ENCODE peak calls at places on chromosomes 6 and 20, in five cellular contexts. T is fibroblast of pulmonary artery; M is AG04450; N is CD8-positive, alpha-beta T cell; H is A673. L is an unnamed sample.

GRCh38 chr6:39804666-39805065 is 12.5 kb downstream of the DAAM2 start:
- DNase-seq in T (peak), M (no peak), N (no peak), H (no peak), L (peak)

GRCh38 chr6:22590423-22590822 is 21.1 kb downstream of the HDGFL1 start:
- DNase-seq in T (no peak), M (no peak), N (no peak), H (no peak), L (no peak)

GRCh38 chr6:29652198-29652584 is 4.7 kb upstream of the MOG start:
- DNase-seq in T (no peak), M (no peak), N (no peak), H (no peak), L (no peak)

GRCh38 chr20:23928788-23929187 is 49.2 kb upstream of the CST5 start:
- DNase-seq in T (no peak), M (no peak), N (no peak), H (peak), L (no peak)

GRCh38 chr20:40584128-40584819 is 104.8 kb downstream of the MAFB start:
- DNase-seq in T (no peak), M (no peak), N (no peak), H (no peak), L (no peak)

GRCh38 chr6:74117113-74117512 is 421.1 kb downstream of the CD109 start:
- DNase-seq in T (no peak), M (peak), N (no peak), H (no peak), L (no peak)

GRCh38 chr6:74041420-74041819 is 345.4 kb downstream of the CD109 start:
- DNase-seq in T (no peak), M (no peak), N (no peak), H (no peak), L (no peak)

GRCh38 chr6:136365781-136366354 is 76.2 kb upstream of the BCLAF1 start:
- DNase-seq in T (no peak), M (no peak), N (no peak), H (no peak), L (no peak)

GRCh38 chr6:12288211-12288618 is 1.9 kb upstream of the EDN1 start:
- DNase-seq in T (no peak), M (no peak), N (no peak), H (no peak), L (no peak)

GRCh38 chr6:111890981-111891380 is 17.7 kb upstream of the FYN start:
- DNase-seq in T (no peak), M (no peak), N (no peak), H (no peak), L (no peak)

GRCh38 chr6:143594647-143595046 is 83.1 kb upstream of the PHACTR2 start:
- DNase-seq in T (no peak), M (peak), N (no peak), H (no peak), L (peak)

GRCh38 chr20:9032758-9033157 is 36.1 kb upstream of the PLCB4 start:
- DNase-seq in T (no peak), M (no peak), N (no peak), H (no peak), L (no peak)

GRCh38 chr6:29620629-29621028 is 12.4 kb downstream of the GABBR1 start:
- DNase-seq in T (no peak), M (no peak), N (no peak), H (no peak), L (no peak)

GRCh38 chr6:75272145-75272840 is 12.3 kb downstream of the TMEM30A start:
- DNase-seq in T (peak), M (no peak), N (no peak), H (no peak), L (no peak)

GRCh38 chr6:127547909-127548649 is 28.9 kb upstream of the C6orf58 start:
- DNase-seq in T (peak), M (no peak), N (no peak), H (peak), L (no peak)

GRCh38 chr6:41347349-41348050 is 12.1 kb downstream of the NCR2 start:
- DNase-seq in T (peak), M (no peak), N (no peak), H (no peak), L (no peak)

GRCh38 chr20:46621492-46621891 is 29.8 kb downstream of the SLC13A3 start:
- DNase-seq in T (peak), M (peak), N (no peak), H (peak), L (peak)

GRCh38 chr20:34222208-34222607 is 19.0 kb upstream of the ASIP start:
- DNase-seq in T (peak), M (peak), N (no peak), H (peak), L (peak)

GRCh38 chr20:36861625-36861874 is 14.4 kb upstream of the TLDC2 start:
- DNase-seq in T (no peak), M (no peak), N (no peak), H (no peak), L (no peak)

GRCh38 chr20:3580412-3580811 is 82.8 kb downstream of the GFRA4 start:
- DNase-seq in T (no peak), M (no peak), N (no peak), H (no peak), L (no peak)

GRCh38 chr6:154824076-154824475 is 90.9 kb downstream of the SCAF8 start:
- DNase-seq in T (peak), M (no peak), N (no peak), H (peak), L (no peak)

GRCh38 chr6:146871613-146872465 is 273.1 kb downstream of the ADGB start:
- DNase-seq in T (no peak), M (no peak), N (no peak), H (peak), L (no peak)

GRCh38 chr6:119096683-119097310 is 18.3 kb upstream of the FAM184A start:
- DNase-seq in T (peak), M (no peak), N (no peak), H (peak), L (no peak)

GRCh38 chr6:11202513-11203305 is 29.8 kb downstream of the NEDD9 start:
- DNase-seq in T (no peak), M (no peak), N (peak), H (peak), L (no peak)

GRCh38 chr20:3227511-3227910 is 11.5 kb downstream of the SLC4A11 start:
- DNase-seq in T (no peak), M (no peak), N (no peak), H (no peak), L (no peak)

GRCh38 chr6:40325791-40326190 is 261.4 kb downstream of the LRFN2 start:
- DNase-seq in T (no peak), M (no peak), N (no peak), H (no peak), L (no peak)

GRCh38 chr20:818001-818664 is 15.4 kb upstream of the FAM110A start:
- DNase-seq in T (no peak), M (no peak), N (no peak), H (no peak), L (no peak)

GRCh38 chr6:139722540-139722939 is 348.1 kb upstream of the CITED2 start:
- DNase-seq in T (no peak), M (no peak), N (no peak), H (no peak), L (no peak)

GRCh38 chr6:50030777-50031562 is 9.2 kb upstream of the DEFB110 start:
- DNase-seq in T (no peak), M (no peak), N (no peak), H (peak), L (no peak)

GRCh38 chr20:10626896-10627295 is 46.9 kb downstream of the JAG1 start:
- DNase-seq in T (peak), M (no peak), N (no peak), H (no peak), L (no peak)

GRCh38 chr6:7243188-7243942 is 69.6 kb downstream of the SSR1 start:
- DNase-seq in T (peak), M (peak), N (peak), H (peak), L (no peak)

DNA sequence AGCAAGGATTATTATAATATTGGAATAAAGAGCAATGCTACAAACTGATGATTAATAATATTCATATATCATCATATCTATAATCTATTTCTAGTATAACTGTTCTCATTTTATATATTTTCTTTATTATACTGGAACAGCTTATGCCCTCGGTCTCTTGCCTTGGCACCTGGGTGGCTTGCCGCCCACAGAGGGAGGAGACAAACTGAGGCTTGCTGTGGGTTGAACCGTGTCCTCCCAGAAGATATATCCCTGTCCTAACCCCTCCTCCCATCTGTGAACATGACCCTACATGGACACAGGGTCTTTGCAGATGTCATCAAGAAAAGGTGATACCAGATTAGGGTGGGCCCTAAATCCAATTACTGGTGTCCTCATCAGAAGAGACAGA is 4.7 kb downstream of the RNASET2 start:
- DNase-seq in T (no peak), M (no peak), N (no peak), H (no peak), L (no peak)
- H3K4me3 ChIP-seq in T (no peak), M (no peak), N (no peak), H (no peak), L (no peak)

DNA sequence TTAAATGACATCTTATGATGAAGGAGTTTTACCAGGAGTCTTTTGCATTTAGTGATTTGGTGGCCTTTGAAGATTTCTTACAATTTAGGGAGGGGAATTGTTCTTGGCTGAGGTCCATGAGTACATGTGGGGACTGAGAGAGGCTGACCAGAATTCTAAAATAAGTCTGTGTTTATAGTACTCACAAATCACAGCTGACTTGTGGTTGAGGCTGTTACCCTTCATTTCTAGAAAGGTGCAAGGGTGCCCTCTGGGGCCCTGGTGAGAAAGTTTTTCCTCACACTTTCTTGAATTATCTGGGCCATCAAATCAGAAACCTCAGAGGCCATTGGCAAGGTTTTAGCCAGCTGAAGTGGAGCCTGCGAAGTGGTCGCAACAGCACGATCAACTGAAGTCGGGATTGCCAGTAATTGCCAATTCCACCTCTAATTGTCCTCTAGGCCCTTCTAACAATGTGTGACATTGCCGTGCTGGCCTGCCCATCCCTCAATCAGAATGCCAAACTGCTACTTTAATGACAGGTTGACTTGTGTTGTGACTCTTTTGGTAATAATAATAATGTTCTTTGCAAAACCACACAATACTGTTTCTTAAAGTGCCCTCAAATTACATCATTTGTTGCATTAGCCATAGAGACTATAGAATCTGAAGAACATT is 221.6 kb downstream of the OGFRL1 start:
- DNase-seq in T (peak), M (peak), N (no peak), H (peak), L (no peak)
- TF ChIP-seq CTCF in T (peak), M (peak), N (no peak), H (peak), L (peak)

DNA sequence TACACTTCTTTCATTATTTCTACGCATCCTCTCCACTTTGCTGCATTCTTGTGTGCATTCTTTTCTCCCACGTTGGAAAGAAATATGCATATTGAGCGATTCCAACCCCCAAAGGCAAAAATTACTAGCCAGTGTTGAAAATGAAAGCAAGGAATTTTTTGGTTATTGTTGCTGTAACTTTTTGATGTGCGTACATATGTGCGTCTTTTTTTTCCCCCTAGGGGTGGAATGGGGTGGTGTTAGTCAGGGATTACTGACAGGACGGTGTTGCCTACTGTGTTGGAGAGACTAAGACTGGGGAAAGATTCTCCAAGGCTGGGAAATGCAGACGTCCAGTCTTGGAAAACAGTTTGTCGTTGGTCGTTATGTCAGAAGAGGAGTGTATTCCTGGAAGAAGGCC is 44.2 kb upstream of the ESR1 start:
- DNase-seq in T (peak), M (no peak), N (no peak), H (peak), L (no peak)
- H3K4me3 ChIP-seq in T (peak), M (peak), N (no peak), H (no peak), L (no peak)

DNA sequence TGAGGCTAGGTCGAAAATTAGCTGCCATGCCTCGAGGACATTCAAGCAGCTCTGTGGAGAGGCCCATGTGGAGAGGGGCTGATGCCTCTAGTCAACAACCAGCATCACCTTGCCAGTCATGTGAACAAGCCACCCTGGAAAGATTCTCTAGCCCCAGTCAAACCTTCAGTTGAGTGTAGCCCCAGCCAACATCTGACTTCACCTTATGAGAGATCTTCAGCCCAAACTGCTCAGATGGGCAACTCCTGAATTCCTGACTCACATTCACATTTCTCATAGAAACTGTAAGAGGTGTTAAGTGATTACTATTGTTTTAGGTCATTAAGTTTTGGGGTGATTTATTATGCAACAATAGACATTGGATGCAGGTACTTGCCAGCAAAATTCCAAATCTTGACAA is 44.9 kb downstream of the GJA10 start:
- DNase-seq in T (no peak), M (no peak), N (no peak), H (no peak), L (no peak)
- TF ChIP-seq CTCF in T (no peak), M (no peak), N (no peak), H (no peak), L (no peak)

DNA sequence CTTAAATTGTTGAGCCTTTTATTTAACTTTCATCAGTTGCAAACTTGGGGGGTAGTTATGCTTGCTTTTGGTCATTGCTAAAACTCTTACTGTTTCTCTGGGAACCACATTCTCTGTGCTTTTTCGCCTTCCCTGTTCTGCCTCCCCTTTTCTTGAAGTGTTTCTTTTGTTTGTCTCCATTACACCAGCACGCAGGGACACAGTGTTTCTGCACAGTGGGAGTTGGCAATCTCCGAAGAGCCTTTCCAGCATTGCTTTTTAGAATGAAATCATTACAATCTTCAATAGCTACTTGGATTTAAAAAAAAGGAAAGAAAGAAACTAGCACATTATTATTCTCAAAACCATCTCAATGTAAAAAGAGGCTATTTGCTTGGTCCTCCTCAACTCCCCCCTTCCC is 536.7 kb upstream of the MMS22L start:
- DNase-seq in T (no peak), M (no peak), N (no peak), H (no peak), L (no peak)
- H3K4me3 ChIP-seq in T (no peak), M (no peak), N (no peak), H (no peak), L (no peak)

GRCh38 chr6:33411632-33412005 is 805 bp downstream of the PHF1 start:
- DNase-seq in T (no peak), M (no peak), N (no peak), H (no peak), L (no peak)

GRCh38 chr6:33410711-33411631 is at the start of gene PHF1:
- DNase-seq in T (peak), M (peak), N (peak), H (peak), L (no peak)

GRCh38 chr6:33412140-33413009 is 1.6 kb downstream of the PHF1 start:
- DNase-seq in T (no peak), M (no peak), N (no peak), H (no peak), L (no peak)

GRCh38 chr6:33407132-33407718 is 3.6 kb upstream of the PHF1 start:
- DNase-seq in T (peak), M (no peak), N (no peak), H (no peak), L (no peak)

GRCh38 chr6:33410050-33410710 is 634 bp upstream of the PHF1 start:
- DNase-seq in T (peak), M (peak), N (peak), H (peak), L (no peak)
- TF ChIP-seq CTCF in T (no peak), M (no peak), N (no peak), H (no peak), L (no peak)

GRCh38 chr20:48829940-48830339 is 2.1 kb upstream of the PREX1 start:
- DNase-seq in T (no peak), M (no peak), N (no peak), H (no peak), L (no peak)

GRCh38 chr20:48830826-48831318 is 3.1 kb upstream of the PREX1 start:
- DNase-seq in T (no peak), M (no peak), N (no peak), H (no peak), L (no peak)

GRCh38 chr20:48827880-48828733 is at the start of gene PREX1:
- DNase-seq in T (peak), M (no peak), N (peak), H (peak), L (no peak)

GRCh38 chr20:48826883-48827771 is 672 bp downstream of the PREX1 start:
- DNase-seq in T (no peak), M (no peak), N (no peak), H (peak), L (no peak)

GRCh38 chr20:48828734-48829460 is 1.1 kb upstream of the PREX1 start:
- DNase-seq in T (no peak), M (no peak), N (no peak), H (peak), L (no peak)
- H3K4me3 ChIP-seq in T (peak), M (peak), N (peak), H (peak), L (no peak)

DNA sequence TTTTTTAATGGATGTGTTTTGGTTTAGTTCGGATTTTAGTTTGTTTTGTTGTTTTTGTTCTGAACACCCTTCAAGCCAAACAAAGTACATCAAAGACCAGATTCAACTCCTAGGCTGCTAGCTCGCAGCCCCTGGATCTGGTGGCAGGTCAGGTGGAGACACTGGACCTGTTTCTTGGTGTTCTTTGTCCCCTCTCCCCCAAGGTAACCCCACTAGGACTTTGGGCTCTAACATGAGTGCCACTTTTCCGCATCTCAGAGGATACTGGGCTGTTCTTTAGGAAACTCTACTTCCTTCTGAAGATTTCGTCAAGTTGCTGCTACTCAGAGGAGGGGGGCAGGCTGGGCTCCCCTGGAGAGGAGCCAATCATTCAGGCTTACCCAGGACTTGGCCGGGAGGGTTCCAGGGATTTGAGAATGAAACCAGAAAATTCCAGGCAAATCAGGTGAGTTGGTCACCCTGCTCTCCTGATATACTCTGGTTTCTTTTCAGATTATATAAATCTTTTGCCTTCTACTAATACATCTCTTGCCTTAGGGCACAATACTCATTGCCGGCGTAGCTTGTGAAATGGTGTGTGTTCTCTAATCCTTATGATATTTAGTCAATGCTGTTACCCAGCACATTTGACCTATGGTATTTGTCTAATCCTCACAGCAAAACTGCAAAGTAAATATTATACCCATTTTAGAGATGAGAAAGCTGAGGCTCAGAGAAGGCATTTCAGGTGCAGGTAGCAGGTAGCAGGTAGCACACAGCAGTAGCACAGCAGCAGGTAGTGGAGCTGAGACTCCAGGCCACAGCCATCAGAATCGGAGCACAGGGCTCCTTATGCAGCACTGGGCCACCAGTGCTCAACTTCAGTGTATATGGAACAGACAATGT is 291.6 kb downstream of the TSHZ2 start:
- DNase-seq in T (no peak), M (no peak), N (no peak), H (no peak), L (no peak)
- TF ChIP-seq CTCF in T (no peak), M (no peak), N (no peak), H (no peak), L (no peak)

L was measured in epithelial cell of proximal tubule.